ENCODE peak calls at places on chromosomes 4 and X, in nine cellular contexts. N is M059J, M is astrocyte of the hippocampus, Z is BJ, U is left ventricle myocardium inferior, Y is GM03348, T is OCI-M1, F is SJSA1, O is GM23338. X is an unnamed sample.

GRCh38 chr4:70195425-70195824 is at the start of gene ODAM:
- DNase-seq in O (no peak), U (no peak), Z (no peak), T (no peak), N (no peak), Y (no peak), M (no peak), F (no peak), X (no peak)

GRCh38 chr4:73776363-73776762 is 36.0 kb downstream of the CXCL8 start:
- DNase-seq in N (peak; percentile 76), F (peak; percentile 15), Y (peak; percentile 12), O (no peak), Z (no peak), M (peak; percentile 78), U (no peak), T (peak; percentile 72), X (peak; percentile 24)

GRCh38 chr4:10104211-10104990 is 12.2 kb downstream of the WDR1 start:
- DNase-seq in F (no peak), Y (peak; percentile 64), Z (no peak), O (no peak), M (peak; percentile 38), T (no peak), N (no peak), U (no peak), X (peak; percentile 61)

GRCh38 chr4:103098331-103098730 is 1.3 kb downstream of the BDH2 start:
- DNase-seq in U (no peak), Y (no peak), M (no peak), F (no peak), Z (no peak), O (no peak), N (no peak), T (no peak), X (no peak)

GRCh38 chr4:100913685-100914084 is 395.9 kb upstream of the EMCN start:
- DNase-seq in N (no peak), O (peak; percentile 69), Y (no peak), F (no peak), U (no peak), Z (no peak), M (no peak), T (no peak), X (no peak)

GRCh38 chr4:147019061-147019460 is 73.4 kb upstream of the TTC29 start:
- DNase-seq in F (peak; percentile 36), Y (peak; percentile 71), Z (no peak), N (peak; percentile 64), T (peak; percentile 85), O (peak; percentile 71), M (peak; percentile 70), U (peak; percentile 48), X (peak; percentile 77)

GRCh38 chr4:85448880-85449763 is 25.8 kb upstream of the ARHGAP24 start:
- DNase-seq in M (no peak), O (no peak), N (no peak), F (no peak), U (no peak), Z (no peak), Y (no peak), T (no peak), X (no peak)

GRCh38 chrX:37608156-37608555 is 36.7 kb downstream of the LANCL3 start:
- DNase-seq in T (no peak), Z (no peak), N (no peak), U (no peak), Y (no peak), M (no peak), F (no peak), O (peak; percentile 60), X (no peak)

GRCh38 chr4:36209941-36210663 is 34.2 kb downstream of the ARAP2 start:
- DNase-seq in N (no peak), F (no peak), Z (no peak), T (no peak), M (no peak), O (no peak), U (no peak), Y (no peak), X (no peak)

GRCh38 chrX:19823031-19823430 is 64.4 kb downstream of the SH3KBP1 start:
- DNase-seq in M (no peak), N (no peak), T (no peak), F (no peak), Z (no peak), U (no peak), Y (no peak), O (no peak), X (no peak)

GRCh38 chr4:22897520-22898108 is 204.9 kb downstream of the GBA3 start:
- DNase-seq in Z (no peak), U (no peak), N (peak; percentile 17), T (peak; percentile 47), F (peak; percentile 4), M (peak; percentile 52), O (peak; percentile 67), Y (peak; percentile 56), X (peak; percentile 48)

GRCh38 chr4:46667790-46668189 is 241.3 kb downstream of the COX7B2 start:
- DNase-seq in O (no peak), Y (no peak), U (no peak), N (no peak), M (no peak), Z (no peak), T (peak; percentile 22), F (no peak), X (no peak)

GRCh38 chrX:151505796-151506195 is 57.7 kb upstream of the PASD1 start:
- DNase-seq in N (peak; percentile 13), Z (no peak), F (no peak), U (no peak), O (peak; percentile 62), Y (peak; percentile 40), M (peak; percentile 16), T (peak; percentile 69), X (peak; percentile 35)

GRCh38 chr4:36241771-36242170 is 2.5 kb downstream of the ARAP2 start:
- DNase-seq in O (no peak), M (peak; percentile 17), F (no peak), N (no peak), U (no peak), Z (no peak), Y (no peak), T (peak; percentile 77), X (no peak)

GRCh38 chr4:65343342-65343741 is 326.9 kb downstream of the EPHA5 start:
- DNase-seq in N (no peak), O (no peak), M (no peak), Y (no peak), Z (no peak), U (no peak), T (no peak), F (no peak), X (no peak)

GRCh38 chrX:103343105-103343504 is 13.1 kb downstream of the TCEAL7 start:
- DNase-seq in Y (peak; percentile 31), O (peak; percentile 52), Z (no peak), U (peak; percentile 22), F (peak; percentile 39), M (peak; percentile 62), N (peak; percentile 54), T (peak; percentile 71), X (peak; percentile 31)

GRCh38 chrX:101407167-101407747 is 468 bp downstream of the GLA start:
- DNase-seq in F (no peak), T (peak; percentile 49), Y (peak; percentile 2), M (peak; percentile 17), O (no peak), N (no peak), Z (no peak), U (no peak), X (no peak)

GRCh38 chrX:72475952-72476668 is 96.5 kb downstream of the HDAC8 start:
- DNase-seq in Z (no peak), N (peak; percentile 31), T (no peak), Y (peak; percentile 1), U (no peak), M (peak; percentile 18), F (no peak), O (no peak), X (no peak)

GRCh38 chr4:37601527-37601926 is 84.6 kb downstream of the RELL1 start:
- DNase-seq in U (no peak), T (peak; percentile 69), M (peak; percentile 63), Y (peak; percentile 25), Z (no peak), O (no peak), N (peak; percentile 73), F (no peak), X (peak; percentile 37)

GRCh38 chrX:154412468-154412867 is 1.1 kb downstream of the TAFAZZIN start:
- DNase-seq in M (no peak), F (no peak), U (no peak), O (no peak), Y (no peak), N (no peak), T (peak; percentile 3), Z (no peak), X (no peak)

GRCh38 chr4:138639018-138639876 is 376.3 kb upstream of the NOCT start:
- DNase-seq in U (no peak), M (peak; percentile 44), Y (peak; percentile 27), O (no peak), T (no peak), F (no peak), N (peak; percentile 44), Z (peak; percentile 51), X (peak; percentile 30)

GRCh38 chr4:32031026-32031425 is 1310.9 kb downstream of the PCDH7 start:
- DNase-seq in Y (no peak), M (no peak), N (no peak), Z (no peak), O (no peak), F (no peak), U (no peak), T (no peak), X (no peak)